ENCODE peak calls at places on chromosomes 5 and 9, in six cellular contexts. D is spleen, O is GM06990, S is astrocyte of the spinal cord, L is type B pancreatic cell, F is AG10803. Q is an unnamed sample.

GRCh38 chr5:94908889-94909480 is 290.5 kb downstream of the SLF1 start:
- DNase-seq in L (no peak), F (peak; percentile 41), S (peak; percentile 55), D (no peak), O (no peak), Q (peak; percentile 50)

GRCh38 chr5:12795333-12795663 is 891.1 kb upstream of the CTNND2 start:
- DNase-seq in L (no peak), F (no peak), D (no peak), S (no peak), O (no peak), Q (no peak)

GRCh38 chr9:80794197-80794596 is 895.1 kb downstream of the TLE1 start:
- DNase-seq in O (no peak), L (no peak), F (no peak), D (no peak), S (no peak), Q (no peak)

GRCh38 chr9:93676310-93677054 is 100.1 kb downstream of the PHF2 start:
- DNase-seq in F (no peak), L (peak; percentile 65), S (no peak), D (peak; percentile 68), O (no peak), Q (no peak)

GRCh38 chr5:168409601-168410458 is 76.4 kb upstream of the RARS1 start:
- DNase-seq in S (peak; percentile 65), O (no peak), L (no peak), F (peak; percentile 64), D (peak; percentile 68), Q (no peak)

GRCh38 chr9:76417394-76417793 is 23.2 kb upstream of the RFK start:
- DNase-seq in S (no peak), D (no peak), L (no peak), O (no peak), F (no peak), Q (no peak)

GRCh38 chr9:13095056-13095455 is 184.4 kb downstream of the MPDZ start:
- DNase-seq in D (no peak), F (no peak), S (no peak), O (no peak), L (no peak), Q (no peak)

GRCh38 chr9:102085548-102085947 is 347.1 kb upstream of the GRIN3A start:
- DNase-seq in O (no peak), L (no peak), D (no peak), S (no peak), F (no peak), Q (no peak)

GRCh38 chr9:76810377-76810957 is 46.2 kb downstream of the PCA3 start:
- DNase-seq in O (peak; percentile 7), S (peak; percentile 69), L (no peak), F (peak; percentile 70), D (no peak), Q (peak; percentile 23)

GRCh38 chr5:16803831-16804230 is 132.3 kb downstream of the MYO10 start:
- DNase-seq in L (no peak), S (no peak), F (no peak), O (no peak), D (no peak), Q (no peak)
- TF ChIP-seq CTCF in L (no peak), S (no peak), F (no peak), O (no peak), D (no peak), Q (no peak)

GRCh38 chr5:175621971-175622370 is 35.9 kb upstream of the HRH2 start:
- DNase-seq in D (no peak), O (no peak), S (no peak), F (no peak), L (no peak), Q (no peak)

GRCh38 chr5:175624362-175624761 is 33.5 kb upstream of the HRH2 start:
- DNase-seq in F (no peak), L (no peak), D (no peak), O (no peak), S (no peak), Q (no peak)

GRCh38 chr5:175620527-175620926 is 37.3 kb upstream of the HRH2 start:
- DNase-seq in L (no peak), S (no peak), F (no peak), O (no peak), D (no peak), Q (no peak)

GRCh38 chr5:175627037-175627436 is 30.8 kb upstream of the HRH2 start:
- DNase-seq in D (no peak), L (no peak), F (no peak), S (no peak), O (no peak), Q (no peak)

DNA sequence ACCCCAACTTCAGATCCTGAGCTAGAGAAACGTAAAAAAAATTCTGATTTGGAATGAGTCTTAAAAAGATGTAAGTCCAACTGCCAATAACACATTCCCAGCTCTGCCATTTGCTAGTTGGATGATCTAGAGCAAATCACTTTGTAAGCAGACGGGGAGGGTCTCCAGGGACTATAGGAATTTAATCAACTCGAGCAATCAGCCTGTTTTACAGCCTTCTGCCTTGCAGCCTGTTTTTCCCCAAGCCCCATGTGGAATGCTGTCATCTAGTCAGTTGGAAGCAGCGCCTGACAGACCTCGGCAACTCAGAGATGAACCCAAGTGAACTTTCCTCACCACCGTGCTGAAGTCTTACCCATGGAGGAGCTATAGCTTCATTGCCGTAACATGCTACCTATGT is 34.8 kb upstream of the HRH2 start:
- DNase-seq in L (no peak), F (no peak), S (no peak), O (no peak), D (no peak), Q (no peak)
- TF ChIP-seq CTCF in L (no peak), F (no peak), S (no peak), O (no peak), D (no peak), Q (no peak)

GRCh38 chr5:51414516-51414915 is 31.3 kb downstream of the ISL1 start:
- DNase-seq in L (no peak), D (no peak), S (no peak), F (no peak), O (no peak), Q (no peak)

GRCh38 chr5:51411917-51412316 is 28.7 kb downstream of the ISL1 start:
- DNase-seq in L (no peak), D (no peak), O (no peak), F (no peak), S (no peak), Q (no peak)

GRCh38 chr5:51416149-51416548 is 32.9 kb downstream of the ISL1 start:
- DNase-seq in F (no peak), O (no peak), D (no peak), S (no peak), L (no peak), Q (no peak)
- TF ChIP-seq CTCF in F (no peak), O (no peak), D (no peak), S (no peak), L (peak; percentile 26), Q (peak; percentile 5)

GRCh38 chr9:115999498-115999897 is 154.1 kb upstream of the PAPPA start:
- DNase-seq in L (no peak), D (no peak), F (peak; percentile 53), S (peak; percentile 44), O (no peak), Q (no peak)

GRCh38 chr9:115998661-115999060 is 154.9 kb upstream of the PAPPA start:
- DNase-seq in O (no peak), F (peak; percentile 87), L (no peak), S (no peak), D (no peak), Q (no peak)

GRCh38 chr9:116002624-116003023 is 151.0 kb upstream of the PAPPA start:
- DNase-seq in S (peak; percentile 40), F (peak; percentile 62), L (no peak), O (no peak), D (no peak), Q (no peak)

GRCh38 chr9:116002181-116002580 is 151.4 kb upstream of the PAPPA start:
- DNase-seq in D (no peak), S (no peak), O (no peak), L (no peak), F (peak; percentile 27), Q (no peak)

GRCh38 chr9:116000748-116001329 is 152.8 kb upstream of the PAPPA start:
- DNase-seq in O (no peak), F (no peak), D (no peak), L (no peak), S (no peak), Q (peak; percentile 35)
- TF ChIP-seq CTCF in O (peak; percentile 58), F (peak; percentile 15), D (no peak), L (peak; percentile 77), S (peak; percentile 42), Q (peak; percentile 48)

DNA sequence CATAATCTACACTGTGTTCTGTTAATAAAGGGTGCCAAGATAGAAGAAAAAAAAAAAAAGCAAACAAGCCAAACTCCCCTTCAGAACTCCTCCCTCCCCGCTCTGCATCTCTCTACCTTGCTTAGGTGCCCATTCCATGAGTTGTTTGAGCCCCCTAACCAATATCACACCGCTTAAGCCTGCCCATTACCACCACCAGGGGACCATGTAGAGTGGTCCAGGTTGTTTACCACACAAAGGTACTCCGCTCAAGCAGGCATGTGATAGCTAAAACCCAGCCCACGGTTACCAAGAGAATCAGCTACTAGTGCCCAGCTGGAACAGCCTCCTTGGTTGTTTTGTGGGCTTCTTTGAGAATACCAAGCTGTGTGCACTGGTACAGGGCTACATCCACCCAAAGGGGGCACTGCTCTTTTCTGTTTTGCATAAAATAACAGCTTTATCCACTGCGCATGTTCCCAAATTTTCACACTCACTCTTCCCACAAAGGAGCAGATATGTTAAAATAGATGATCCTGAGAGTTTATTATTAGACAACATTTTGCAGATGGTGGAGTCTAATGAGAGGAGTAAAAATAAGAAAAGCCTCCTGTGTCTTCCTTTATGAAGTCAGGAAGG is 304.1 kb downstream of the DEPDC1B start:
- DNase-seq in O (no peak), D (no peak), F (no peak), S (no peak), L (no peak), Q (no peak)
- TF ChIP-seq CTCF in O (no peak), D (no peak), F (no peak), S (no peak), L (no peak), Q (peak; percentile 33)

DNA sequence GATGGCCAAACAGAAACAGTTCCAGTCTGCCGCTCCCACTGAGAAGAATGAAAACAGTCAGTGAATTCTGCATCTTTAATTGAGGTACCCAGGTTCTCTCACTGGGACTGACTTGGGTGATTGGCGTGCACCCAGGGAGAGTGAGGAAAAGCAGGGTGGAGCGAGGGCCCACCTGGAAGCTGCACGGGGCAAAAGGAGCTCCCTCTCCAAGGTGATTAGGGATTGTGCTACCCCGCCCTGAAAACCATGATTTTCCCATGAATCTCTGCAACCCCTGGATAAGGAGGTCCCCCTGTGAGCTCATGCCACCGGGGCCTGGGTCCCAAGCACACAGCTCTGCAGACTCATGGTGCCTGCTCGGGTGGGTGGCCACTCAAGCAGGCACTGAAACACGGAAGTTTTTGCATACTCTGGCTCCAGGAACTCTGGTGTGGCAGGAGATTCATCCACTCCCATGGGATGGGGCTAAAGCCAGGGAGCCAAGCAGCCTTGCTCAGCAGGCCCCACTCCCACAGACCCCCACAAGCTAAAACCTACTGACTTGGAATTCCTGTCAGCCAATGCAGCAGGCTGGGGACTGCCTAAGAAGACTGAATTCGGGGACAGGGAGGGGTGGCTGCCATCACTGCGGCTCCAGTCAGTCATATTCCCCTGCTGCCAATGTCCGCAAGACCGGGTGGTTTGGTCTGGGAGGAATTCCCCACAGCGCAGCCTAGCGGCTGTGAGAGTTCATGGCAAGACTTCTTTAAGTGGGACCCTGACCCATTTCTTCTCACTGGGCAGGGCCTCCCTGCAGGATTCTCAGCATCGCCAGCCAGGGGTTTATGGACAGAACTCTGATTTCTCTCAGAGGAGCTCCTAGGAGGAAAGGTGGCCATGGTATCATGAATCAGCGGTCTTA is 652.2 kb upstream of the RGMB start:
- DNase-seq in F (no peak), O (no peak), L (no peak), D (no peak), S (no peak), Q (no peak)
- TF ChIP-seq CTCF in F (no peak), O (peak; percentile 24), L (no peak), D (no peak), S (no peak), Q (no peak)